ENCODE peak calls at places on chromosomes 4 and X, in four cellular contexts. V, X, D and Y are unnamed samples.
A peak's percentile ranks its signal among the peaks of the same experiment; 100 is the strongest.

GRCh38 chrX:154735695-154736393 is 15.0 kb downstream of the GAB3 start:
- DNase-seq in V (no peak), D (no peak), X (peak; percentile 7), Y (peak; percentile 90)

GRCh38 chrX:40099046-40099968 is 1.5 kb upstream of the BCOR start:
- DNase-seq in D (peak; percentile 81), X (no peak), V (peak; percentile 57), Y (no peak)

GRCh38 chr4:84857296-84857695 is 109.2 kb downstream of the WDFY3 start:
- DNase-seq in D (no peak), V (no peak), X (no peak), Y (no peak)

GRCh38 chr4:4430492-4431195 is 43.7 kb downstream of the NSG1 start:
- DNase-seq in V (peak; percentile 29), D (no peak), X (peak; percentile 54), Y (peak; percentile 74)

GRCh38 chr4:145279122-145279960 is 99.0 kb upstream of the OTUD4 start:
- DNase-seq in D (no peak), V (no peak), X (peak; percentile 77), Y (peak; percentile 96)

GRCh38 chrX:105698386-105698785 is 124.0 kb upstream of the NRK start:
- DNase-seq in V (no peak), D (no peak), X (peak; percentile 21), Y (no peak)

GRCh38 chrX:1453390-1453783 is 678 bp upstream of the ASMTL start:
- DNase-seq in X (no peak), D (no peak), V (no peak), Y (no peak)

GRCh38 chr4:155548173-155548572 is 118.5 kb upstream of the GUCY1A1 start:
- DNase-seq in V (no peak), D (no peak), X (no peak), Y (peak; percentile 20)

GRCh38 chrX:53695901-53696300 is 9.4 kb upstream of the HUWE1 start:
- DNase-seq in X (no peak), V (no peak), D (no peak), Y (no peak)

GRCh38 chrX:48035891-48036290 is 29.1 kb downstream of the SPACA5 start:
- DNase-seq in V (no peak), D (no peak), X (no peak), Y (no peak)

GRCh38 chr4:74044676-74045075 is 6.2 kb upstream of the CXCL3 start:
- DNase-seq in X (peak; percentile 74), D (no peak), V (no peak), Y (peak; percentile 58)

GRCh38 chr4:88029556-88029955 is 22.1 kb downstream of the PKD2 start:
- DNase-seq in X (no peak), D (no peak), V (no peak), Y (no peak)

GRCh38 chrX:110210417-110211139 is 107.3 kb downstream of the AMMECR1 start:
- DNase-seq in D (no peak), V (no peak), X (peak; percentile 84), Y (peak; percentile 86)

GRCh38 chr4:124631760-124632159 is 80.8 kb downstream of the ANKRD50 start:
- DNase-seq in X (peak; percentile 96), V (peak; percentile 20), D (peak; percentile 56), Y (peak; percentile 98)

GRCh38 chrX:56569378-56570061 is 6.1 kb downstream of the UBQLN2 start:
- DNase-seq in D (no peak), X (no peak), V (no peak), Y (no peak)

GRCh38 chrX:23857935-23858334 is 49.8 kb downstream of the APOO start:
- DNase-seq in D (no peak), X (no peak), V (no peak), Y (no peak)

GRCh38 chr4:536351-536972 is 37.5 kb downstream of the PIGG start:
- DNase-seq in X (no peak), V (no peak), D (peak; percentile 71), Y (no peak)

GRCh38 chrX:153667931-153668396 is 5.6 kb downstream of the PNCK start:
- DNase-seq in V (peak; percentile 79), D (peak; percentile 93), X (peak; percentile 82), Y (peak; percentile 24)

GRCh38 chrX:24341795-24342194 is 18.6 kb upstream of the SUPT20HL1 start:
- DNase-seq in X (peak; percentile 21), V (no peak), D (no peak), Y (peak; percentile 88)

GRCh38 chr4:165631912-165632311 is 241.1 kb upstream of the TLL1 start:
- DNase-seq in X (no peak), V (no peak), D (no peak), Y (no peak)

GRCh38 chrX:10617186-10617963 is 3.0 kb downstream of the MID1 start:
- DNase-seq in V (no peak), X (peak; percentile 28), D (no peak), Y (no peak)
- H3K4me3 ChIP-seq in V (no peak overlapping the region), X (peak overlapping the region; percentile 86), D (peak overlapping the region; percentile 75), Y (peak overlapping the region; percentile 93)

DNA sequence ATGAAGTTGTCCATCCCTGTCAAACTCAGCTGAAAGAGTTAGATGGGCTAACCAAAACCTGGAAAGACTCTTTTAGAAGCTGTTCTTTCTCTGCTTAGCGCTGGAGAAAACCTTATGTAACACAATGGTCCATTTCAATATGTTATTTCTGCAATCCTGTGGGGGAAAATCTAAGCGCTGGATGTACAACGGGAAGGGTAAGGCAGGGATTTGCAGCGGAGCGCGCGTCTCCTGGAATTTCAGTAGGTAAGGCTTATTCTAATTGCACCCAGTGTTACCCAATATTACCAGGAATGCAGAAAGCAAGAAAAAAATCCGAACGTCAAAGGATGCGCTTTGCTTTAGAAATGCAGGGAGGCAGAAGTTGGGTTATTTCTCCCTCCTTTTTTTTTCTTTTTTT is 2.0 kb downstream of the HS3ST1 start:
- DNase-seq in X (no peak), D (no peak), V (no peak), Y (no peak)
- H3K9ac ChIP-seq in X (no peak overlapping the region), D (no peak overlapping the region), V (no peak overlapping the region), Y (no peak overlapping the region)

DNA sequence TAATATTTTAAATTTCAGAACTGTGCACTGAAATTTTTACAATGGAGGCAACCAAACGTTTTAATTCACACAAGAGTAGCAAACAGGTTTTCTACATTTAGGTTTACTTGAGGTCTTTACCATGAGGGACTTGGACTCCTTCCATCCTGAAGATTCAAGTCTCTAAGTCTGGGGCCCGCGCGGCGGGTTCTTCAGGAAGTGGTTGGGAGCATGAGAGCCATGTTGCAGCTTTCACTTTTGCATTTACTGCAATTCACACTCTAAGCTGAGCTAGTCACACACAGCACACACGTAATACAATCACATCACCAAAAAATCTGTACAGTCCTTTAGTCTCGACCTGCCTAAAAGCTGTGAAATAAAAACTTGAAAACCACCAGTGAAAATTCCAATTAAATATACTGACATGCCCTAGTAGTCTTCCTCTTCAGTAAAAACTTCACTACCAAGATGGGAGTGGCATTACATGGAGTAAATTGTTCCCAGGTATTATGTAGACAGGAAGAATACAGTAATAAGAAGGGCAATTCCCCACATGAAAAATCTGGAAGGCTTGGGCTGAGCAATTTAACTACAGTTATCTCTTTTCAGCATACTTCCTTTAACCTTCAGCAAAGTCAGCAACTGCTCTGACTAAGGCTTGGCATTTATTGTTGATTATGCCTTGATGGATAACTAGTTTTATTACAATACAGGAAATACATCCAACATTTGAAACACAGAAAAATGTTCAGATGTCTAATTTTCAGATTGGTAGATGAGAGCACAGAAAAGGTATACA is 571.1 kb upstream of the DIPK2B start:
- DNase-seq in V (peak; percentile 48), X (peak; percentile 64), D (peak; percentile 71), Y (peak; percentile 64)
- H3K4me3 ChIP-seq in V (no peak overlapping the region), X (peak overlapping the region; percentile 87), D (peak overlapping the region; percentile 79), Y (peak overlapping the region; percentile 93)

DNA sequence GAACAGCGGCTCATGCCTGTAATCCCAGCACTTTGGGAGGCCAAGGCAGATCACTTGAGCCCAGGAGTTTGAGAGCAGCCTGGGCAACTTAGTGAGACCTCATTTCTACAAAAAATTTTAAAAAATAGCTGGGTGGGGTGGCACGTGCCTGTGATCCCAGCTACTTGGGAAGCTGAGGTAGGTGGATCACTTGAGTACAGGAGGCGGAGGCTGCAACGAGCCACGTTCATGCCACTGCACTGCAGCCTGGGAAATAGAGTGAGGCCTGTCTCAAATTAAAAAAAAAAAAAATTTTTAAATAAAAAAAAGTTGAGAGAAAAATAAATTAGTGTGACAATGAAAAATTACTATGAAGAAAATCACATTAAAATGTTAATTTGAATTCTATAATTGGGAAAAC is 10.5 kb downstream of the VEGFC start:
- DNase-seq in V (no peak), X (no peak), D (no peak), Y (no peak)
- H3K9ac ChIP-seq in V (no peak overlapping the region), X (peak overlapping the region; percentile 46), D (no peak overlapping the region), Y (peak overlapping the region; percentile 47)

GRCh38 chr4:153224474-153224873 is 20.2 kb downstream of the TRIM2 start:
- DNase-seq in D (no peak), V (no peak), X (no peak), Y (no peak)

GRCh38 chr4:153222162-153222789 is 18.0 kb downstream of the TRIM2 start:
- DNase-seq in X (peak; percentile 79), V (peak; percentile 77), D (peak; percentile 75), Y (peak; percentile 79)

GRCh38 chr4:153222790-153223417 is 18.7 kb downstream of the TRIM2 start:
- DNase-seq in V (peak; percentile 46), X (peak; percentile 28), D (peak; percentile 85), Y (no peak)

GRCh38 chr4:153223418-153223792 is 19.2 kb downstream of the TRIM2 start:
- DNase-seq in D (no peak), V (no peak), X (no peak), Y (no peak)

GRCh38 chr4:153223935-153224334 is 19.7 kb downstream of the TRIM2 start:
- DNase-seq in V (no peak), D (no peak), X (peak; percentile 63), Y (peak; percentile 72)
- H3K4me3 ChIP-seq in V (peak overlapping the region; percentile 47), D (peak overlapping the region; percentile 73), X (peak overlapping the region; percentile 70), Y (peak overlapping the region; percentile 74)